ENCODE peak calls at places on chromosomes 1 and 21, in five cellular contexts. One of them, this sample, is unnamed.

GRCh38 chr1:57761628-57762027 is 337.8 kb upstream of the DAB1 start:
- DNase-seq in NCI-H748 treated with DMSO at 0.1 percent for 48 hours: no peak
- DNase-seq in T-helper 2 cell treated with Interferon-gamma antibody and Interleukin-4, amounts not matched to agents 5 μg/mL and 100 μg/mL, for 36 hours: no peak
- DNase-seq in COR-L47: no peak
- DNase-seq in activated T-cell treated with anti-CD3 and anti-CD28 coated beads, Interleukin-2, amount 50 U/mL, for 72 hours: no peak
- DNase-seq in this sample: no peak

GRCh38 chr1:40318970-40319621 is 2.0 kb upstream of the COL9A2 start:
- DNase-seq in T-helper 2 cell treated with Interferon-gamma antibody and Interleukin-4, amounts not matched to agents 5 μg/mL and 100 μg/mL, for 36 hours: no peak
- DNase-seq in NCI-H748 treated with DMSO at 0.1 percent for 48 hours: no peak
- DNase-seq in COR-L47: no peak
- DNase-seq in activated T-cell treated with anti-CD3 and anti-CD28 coated beads, Interleukin-2, amount 50 U/mL, for 72 hours: no peak
- DNase-seq in this sample: no peak

GRCh38 chr1:168408531-168409242 is 128.0 kb downstream of the TBX19 start:
- DNase-seq in activated T-cell treated with anti-CD3 and anti-CD28 coated beads, Interleukin-2, amount 50 U/mL, for 72 hours: peak; percentile 77
- DNase-seq in T-helper 2 cell treated with Interferon-gamma antibody and Interleukin-4, amounts not matched to agents 5 μg/mL and 100 μg/mL, for 36 hours: peak; percentile 80
- DNase-seq in NCI-H748 treated with DMSO at 0.1 percent for 48 hours: no peak
- DNase-seq in COR-L47: no peak
- DNase-seq in this sample: no peak

GRCh38 chr21:17432732-17433057 is 80.1 kb upstream of the CXADR start:
- DNase-seq in COR-L47: no peak
- DNase-seq in activated T-cell treated with anti-CD3 and anti-CD28 coated beads, Interleukin-2, amount 50 U/mL, for 72 hours: no peak
- DNase-seq in NCI-H748 treated with DMSO at 0.1 percent for 48 hours: no peak
- DNase-seq in T-helper 2 cell treated with Interferon-gamma antibody and Interleukin-4, amounts not matched to agents 5 μg/mL and 100 μg/mL, for 36 hours: no peak
- DNase-seq in this sample: no peak

GRCh38 chr1:11478571-11479374 is at the start of gene DISP3:
- DNase-seq in NCI-H748 treated with DMSO at 0.1 percent for 48 hours: peak; percentile 71
- DNase-seq in COR-L47: peak; percentile 92
- DNase-seq in activated T-cell treated with anti-CD3 and anti-CD28 coated beads, Interleukin-2, amount 50 U/mL, for 72 hours: peak; percentile 86
- DNase-seq in T-helper 2 cell treated with Interferon-gamma antibody and Interleukin-4, amounts not matched to agents 5 μg/mL and 100 μg/mL, for 36 hours: peak; percentile 58
- DNase-seq in this sample: peak; percentile 94

GRCh38 chr1:218521414-218522169 is 176.5 kb downstream of the TGFB2 start:
- DNase-seq in NCI-H748 treated with DMSO at 0.1 percent for 48 hours: no peak
- DNase-seq in T-helper 2 cell treated with Interferon-gamma antibody and Interleukin-4, amounts not matched to agents 5 μg/mL and 100 μg/mL, for 36 hours: no peak
- DNase-seq in COR-L47: peak; percentile 13
- DNase-seq in activated T-cell treated with anti-CD3 and anti-CD28 coated beads, Interleukin-2, amount 50 U/mL, for 72 hours: peak; percentile 45
- DNase-seq in this sample: peak; percentile 70

GRCh38 chr1:100699744-100700143 is 19.8 kb upstream of the VCAM1 start:
- DNase-seq in T-helper 2 cell treated with Interferon-gamma antibody and Interleukin-4, amounts not matched to agents 5 μg/mL and 100 μg/mL, for 36 hours: no peak
- DNase-seq in COR-L47: no peak
- DNase-seq in NCI-H748 treated with DMSO at 0.1 percent for 48 hours: no peak
- DNase-seq in activated T-cell treated with anti-CD3 and anti-CD28 coated beads, Interleukin-2, amount 50 U/mL, for 72 hours: no peak
- DNase-seq in this sample: no peak

GRCh38 chr1:39189592-39190041 is 14.9 kb upstream of the MACF1 start:
- DNase-seq in NCI-H748 treated with DMSO at 0.1 percent for 48 hours: no peak
- DNase-seq in activated T-cell treated with anti-CD3 and anti-CD28 coated beads, Interleukin-2, amount 50 U/mL, for 72 hours: no peak
- DNase-seq in COR-L47: no peak
- DNase-seq in T-helper 2 cell treated with Interferon-gamma antibody and Interleukin-4, amounts not matched to agents 5 μg/mL and 100 μg/mL, for 36 hours: no peak
- DNase-seq in this sample: no peak

GRCh38 chr1:113534130-113534817 is 144.0 kb downstream of the MAGI3 start:
- DNase-seq in T-helper 2 cell treated with Interferon-gamma antibody and Interleukin-4, amounts not matched to agents 5 μg/mL and 100 μg/mL, for 36 hours: no peak
- DNase-seq in COR-L47: no peak
- DNase-seq in NCI-H748 treated with DMSO at 0.1 percent for 48 hours: no peak
- DNase-seq in activated T-cell treated with anti-CD3 and anti-CD28 coated beads, Interleukin-2, amount 50 U/mL, for 72 hours: no peak
- DNase-seq in this sample: no peak

GRCh38 chr1:23216771-23217420 is 406 bp downstream of the HTR1D start:
- DNase-seq in COR-L47: no peak
- DNase-seq in T-helper 2 cell treated with Interferon-gamma antibody and Interleukin-4, amounts not matched to agents 5 μg/mL and 100 μg/mL, for 36 hours: peak; percentile 5
- DNase-seq in NCI-H748 treated with DMSO at 0.1 percent for 48 hours: no peak
- DNase-seq in activated T-cell treated with anti-CD3 and anti-CD28 coated beads, Interleukin-2, amount 50 U/mL, for 72 hours: peak; percentile 49
- DNase-seq in this sample: peak; percentile 31

GRCh38 chr1:8392522-8392921 is 74.6 kb downstream of the SLC45A1 start:
- DNase-seq in T-helper 2 cell treated with Interferon-gamma antibody and Interleukin-4, amounts not matched to agents 5 μg/mL and 100 μg/mL, for 36 hours: no peak
- DNase-seq in NCI-H748 treated with DMSO at 0.1 percent for 48 hours: no peak
- DNase-seq in COR-L47: no peak
- DNase-seq in activated T-cell treated with anti-CD3 and anti-CD28 coated beads, Interleukin-2, amount 50 U/mL, for 72 hours: no peak
- DNase-seq in this sample: no peak

GRCh38 chr1:238469146-238469601 is 578.5 kb upstream of the ZP4 start:
- DNase-seq in T-helper 2 cell treated with Interferon-gamma antibody and Interleukin-4, amounts not matched to agents 5 μg/mL and 100 μg/mL, for 36 hours: no peak
- DNase-seq in activated T-cell treated with anti-CD3 and anti-CD28 coated beads, Interleukin-2, amount 50 U/mL, for 72 hours: no peak
- DNase-seq in COR-L47: no peak
- DNase-seq in NCI-H748 treated with DMSO at 0.1 percent for 48 hours: no peak
- DNase-seq in this sample: no peak

GRCh38 chr1:213371769-213372619 is 321.0 kb downstream of the RPS6KC1 start:
- DNase-seq in activated T-cell treated with anti-CD3 and anti-CD28 coated beads, Interleukin-2, amount 50 U/mL, for 72 hours: no peak
- DNase-seq in COR-L47: peak; percentile 40
- DNase-seq in NCI-H748 treated with DMSO at 0.1 percent for 48 hours: peak; percentile 11
- DNase-seq in T-helper 2 cell treated with Interferon-gamma antibody and Interleukin-4, amounts not matched to agents 5 μg/mL and 100 μg/mL, for 36 hours: no peak
- DNase-seq in this sample: no peak

GRCh38 chr21:21682172-21682571 is 684.0 kb downstream of the NCAM2 start:
- DNase-seq in T-helper 2 cell treated with Interferon-gamma antibody and Interleukin-4, amounts not matched to agents 5 μg/mL and 100 μg/mL, for 36 hours: no peak
- DNase-seq in NCI-H748 treated with DMSO at 0.1 percent for 48 hours: no peak
- DNase-seq in COR-L47: no peak
- DNase-seq in activated T-cell treated with anti-CD3 and anti-CD28 coated beads, Interleukin-2, amount 50 U/mL, for 72 hours: no peak
- DNase-seq in this sample: no peak

GRCh38 chr1:21324368-21325137 is 34.3 kb upstream of the ECE1 start:
- DNase-seq in COR-L47: no peak
- DNase-seq in T-helper 2 cell treated with Interferon-gamma antibody and Interleukin-4, amounts not matched to agents 5 μg/mL and 100 μg/mL, for 36 hours: peak; percentile 86
- DNase-seq in activated T-cell treated with anti-CD3 and anti-CD28 coated beads, Interleukin-2, amount 50 U/mL, for 72 hours: peak; percentile 75
- DNase-seq in NCI-H748 treated with DMSO at 0.1 percent for 48 hours: no peak
- DNase-seq in this sample: no peak

This sample was measured in RPMI8226.